ENCODE peak calls at places on chromosomes 4 and X, in five cellular contexts. One of them, this sample, is unnamed.

GRCh38 chr4:100190643-100191600 is 654 bp upstream of the DDIT4L start:
- DNase-seq in fibroblast of pulmonary artery: peak; percentile 51
- DNase-seq in breast epithelium: no peak
- DNase-seq in GM20000: no peak
- DNase-seq in GM13977: no peak
- DNase-seq in this sample: no peak

GRCh38 chr4:24372915-24373314 is 211.4 kb downstream of the DHX15 start:
- DNase-seq in fibroblast of pulmonary artery: no peak
- DNase-seq in breast epithelium: no peak
- DNase-seq in GM20000: no peak
- DNase-seq in GM13977: no peak
- DNase-seq in this sample: no peak

GRCh38 chrX:20442597-20442996 is 175.9 kb upstream of the RPS6KA3 start:
- DNase-seq in fibroblast of pulmonary artery: peak; percentile 88
- DNase-seq in breast epithelium: peak; percentile 46
- DNase-seq in GM20000: peak; percentile 22
- DNase-seq in GM13977: peak; percentile 29
- DNase-seq in this sample: peak; percentile 21

GRCh38 chr4:81084029-81084428 is 53.5 kb downstream of the BMP3 start:
- DNase-seq in fibroblast of pulmonary artery: peak; percentile 63
- DNase-seq in breast epithelium: no peak
- DNase-seq in GM20000: no peak
- DNase-seq in GM13977: no peak
- DNase-seq in this sample: no peak

GRCh38 chr4:1002131-1002630 is 9.0 kb upstream of the SLC26A1 start:
- DNase-seq in fibroblast of pulmonary artery: peak; percentile 39
- DNase-seq in breast epithelium: peak; percentile 44
- DNase-seq in GM20000: no peak
- DNase-seq in GM13977: no peak
- DNase-seq in this sample: no peak

GRCh38 chr4:6760865-6761264 is 21.7 kb upstream of the KIAA0232 start:
- DNase-seq in fibroblast of pulmonary artery: no peak
- DNase-seq in breast epithelium: no peak
- DNase-seq in GM20000: no peak
- DNase-seq in GM13977: no peak
- DNase-seq in this sample: no peak

GRCh38 chr4:17636696-17637351 is 22.4 kb downstream of the MED28 start:
- DNase-seq in fibroblast of pulmonary artery: peak; percentile 77
- DNase-seq in breast epithelium: peak; percentile 38
- DNase-seq in GM20000: peak; percentile 87
- DNase-seq in GM13977: peak; percentile 88
- DNase-seq in this sample: peak; percentile 85

GRCh38 chrX:16103625-16104024 is 19.7 kb upstream of the GRPR start:
- DNase-seq in fibroblast of pulmonary artery: no peak
- DNase-seq in breast epithelium: no peak
- DNase-seq in GM20000: no peak
- DNase-seq in GM13977: no peak
- DNase-seq in this sample: no peak

GRCh38 chrX:100829730-100830129 is 9.5 kb downstream of the CSTF2 start:
- DNase-seq in fibroblast of pulmonary artery: peak; percentile 73
- DNase-seq in breast epithelium: no peak
- DNase-seq in GM20000: peak; percentile 9
- DNase-seq in GM13977: no peak
- DNase-seq in this sample: peak; percentile 19

GRCh38 chr4:154124539-154125255 is 335.8 kb upstream of the SFRP2 start:
- DNase-seq in fibroblast of pulmonary artery: peak; percentile 50
- DNase-seq in breast epithelium: no peak
- DNase-seq in GM20000: no peak
- DNase-seq in GM13977: no peak
- DNase-seq in this sample: no peak

GRCh38 chr4:95838192-95838591 is 1.7 kb upstream of the PDHA2 start:
- DNase-seq in fibroblast of pulmonary artery: no peak
- DNase-seq in breast epithelium: no peak
- DNase-seq in GM20000: no peak
- DNase-seq in GM13977: no peak
- DNase-seq in this sample: no peak

GRCh38 chr4:148103647-148104355 is 338.4 kb downstream of the NR3C2 start:
- DNase-seq in fibroblast of pulmonary artery: peak; percentile 39
- DNase-seq in breast epithelium: no peak
- DNase-seq in GM20000: no peak
- DNase-seq in GM13977: no peak
- DNase-seq in this sample: no peak

GRCh38 chr4:21469438-21470032 is 479.0 kb downstream of the KCNIP4 start:
- DNase-seq in fibroblast of pulmonary artery: peak; percentile 37
- DNase-seq in breast epithelium: no peak
- DNase-seq in GM20000: peak; percentile 11
- DNase-seq in GM13977: no peak
- DNase-seq in this sample: peak; percentile 7

GRCh38 chr4:162634390-162634789 is 470.6 kb upstream of the FSTL5 start:
- DNase-seq in fibroblast of pulmonary artery: no peak
- DNase-seq in breast epithelium: no peak
- DNase-seq in GM20000: no peak
- DNase-seq in GM13977: no peak
- DNase-seq in this sample: no peak

GRCh38 chr4:84697615-84698201 is 114.8 kb downstream of the CDS1 start:
- DNase-seq in fibroblast of pulmonary artery: no peak
- DNase-seq in breast epithelium: no peak
- DNase-seq in GM20000: no peak
- DNase-seq in GM13977: no peak
- DNase-seq in this sample: no peak

GRCh38 chr4:15702941-15703403 is at the start of gene BST1:
- DNase-seq in fibroblast of pulmonary artery: peak; percentile 64
- DNase-seq in breast epithelium: no peak
- DNase-seq in GM20000: peak; percentile 64
- DNase-seq in GM13977: peak; percentile 59
- DNase-seq in this sample: peak; percentile 55

GRCh38 chrX:12360389-12360788 is 222.1 kb downstream of the FRMPD4 start:
- DNase-seq in fibroblast of pulmonary artery: peak; percentile 70
- DNase-seq in breast epithelium: no peak
- DNase-seq in GM20000: no peak
- DNase-seq in GM13977: no peak
- DNase-seq in this sample: no peak

GRCh38 chrX:7586126-7586525 is 256.8 kb upstream of the VCX start:
- DNase-seq in fibroblast of pulmonary artery: peak; percentile 6
- DNase-seq in breast epithelium: no peak
- DNase-seq in GM20000: peak; percentile 18
- DNase-seq in GM13977: peak; percentile 44
- DNase-seq in this sample: peak; percentile 17

GRCh38 chr4:41212221-41213203 is 1.8 kb downstream of the APBB2 start:
- DNase-seq in fibroblast of pulmonary artery: peak; percentile 85
- DNase-seq in breast epithelium: peak; percentile 38
- DNase-seq in GM20000: peak; percentile 39
- DNase-seq in GM13977: peak; percentile 45
- DNase-seq in this sample: peak; percentile 26

GRCh38 chr4:189974056-189974455 is 33.4 kb downstream of the FRG1 start:
- DNase-seq in fibroblast of pulmonary artery: peak; percentile 8
- DNase-seq in breast epithelium: no peak
- DNase-seq in GM20000: peak; percentile 25
- DNase-seq in GM13977: peak; percentile 17
- DNase-seq in this sample: no peak
- TF ChIP-seq CTCF in fibroblast of pulmonary artery: peak; percentile 37
- TF ChIP-seq CTCF in breast epithelium: no peak
- TF ChIP-seq CTCF in GM20000: peak; percentile 30
- TF ChIP-seq CTCF in GM13977: peak; percentile 29
- TF ChIP-seq CTCF in this sample: peak; percentile 3

GRCh38 chr4:45971108-45971507 is 152.7 kb downstream of the GABRG1 start:
- DNase-seq in fibroblast of pulmonary artery: no peak
- DNase-seq in breast epithelium: no peak
- DNase-seq in GM20000: no peak
- DNase-seq in GM13977: no peak
- DNase-seq in this sample: no peak
- TF ChIP-seq CTCF in fibroblast of pulmonary artery: no peak
- TF ChIP-seq CTCF in breast epithelium: no peak
- TF ChIP-seq CTCF in GM20000: no peak
- TF ChIP-seq CTCF in GM13977: no peak
- TF ChIP-seq CTCF in this sample: no peak

GRCh38 chr4:71616168-71616811 is 167.6 kb downstream of the GC start:
- DNase-seq in fibroblast of pulmonary artery: no peak
- DNase-seq in breast epithelium: no peak
- DNase-seq in GM20000: no peak
- DNase-seq in GM13977: no peak
- DNase-seq in this sample: no peak
- TF ChIP-seq CTCF in fibroblast of pulmonary artery: no peak
- TF ChIP-seq CTCF in breast epithelium: no peak
- TF ChIP-seq CTCF in GM20000: no peak
- TF ChIP-seq CTCF in GM13977: no peak
- TF ChIP-seq CTCF in this sample: no peak

DNA sequence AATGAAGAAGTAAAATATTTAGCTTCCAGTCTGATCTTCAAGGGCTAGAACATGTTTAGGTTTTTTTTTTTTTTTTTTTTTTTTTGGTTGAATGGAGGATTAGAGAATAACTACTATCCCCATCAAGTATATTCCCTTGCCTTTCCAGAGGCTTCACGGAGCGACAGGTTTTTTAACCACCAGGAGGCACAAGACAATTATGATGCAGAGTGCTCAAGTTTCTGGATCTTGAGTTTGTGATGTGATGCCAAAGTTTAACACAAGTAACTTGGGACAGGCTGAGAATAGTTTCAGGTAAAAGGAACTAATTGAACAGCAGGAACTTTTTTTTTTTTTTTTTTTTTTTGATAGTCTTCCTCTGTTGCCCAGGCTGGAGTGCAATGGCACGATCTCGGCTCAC is 30.3 kb downstream of the CCNI start:
- DNase-seq in fibroblast of pulmonary artery: peak; percentile 45
- DNase-seq in breast epithelium: no peak
- DNase-seq in GM20000: no peak
- DNase-seq in GM13977: no peak
- DNase-seq in this sample: no peak
- TF ChIP-seq CTCF in fibroblast of pulmonary artery: peak; percentile 27
- TF ChIP-seq CTCF in breast epithelium: no peak
- TF ChIP-seq CTCF in GM20000: no peak
- TF ChIP-seq CTCF in GM13977: peak; percentile 17
- TF ChIP-seq CTCF in this sample: no peak

GRCh38 chr4:82382756-82383155 is 9.0 kb upstream of the HNRNPD start:
- DNase-seq in fibroblast of pulmonary artery: no peak
- DNase-seq in breast epithelium: no peak
- DNase-seq in GM20000: no peak
- DNase-seq in GM13977: no peak
- DNase-seq in this sample: no peak

DNA sequence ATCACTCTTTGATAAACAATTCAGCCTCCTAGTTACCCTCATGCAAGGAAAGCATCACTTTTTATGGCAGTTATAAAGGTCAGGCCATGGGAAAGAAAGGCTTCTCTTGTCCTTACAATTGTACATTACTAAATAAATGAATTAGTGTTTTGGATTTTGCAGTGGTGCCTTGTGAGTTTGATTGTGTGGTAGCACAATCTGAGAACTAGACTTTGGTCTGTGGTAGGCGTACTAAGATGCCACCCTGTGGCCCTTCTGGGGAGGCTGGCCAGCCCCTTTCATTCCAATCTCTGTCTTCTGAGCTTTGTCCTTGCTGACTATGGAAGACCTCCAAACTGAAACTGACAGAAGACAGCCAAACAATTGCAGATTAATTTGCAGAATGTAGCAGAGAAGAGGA is 14.6 kb upstream of the HNRNPD start:
- DNase-seq in fibroblast of pulmonary artery: no peak
- DNase-seq in breast epithelium: no peak
- DNase-seq in GM20000: no peak
- DNase-seq in GM13977: no peak
- DNase-seq in this sample: no peak
- TF ChIP-seq CTCF in fibroblast of pulmonary artery: no peak
- TF ChIP-seq CTCF in breast epithelium: no peak
- TF ChIP-seq CTCF in GM20000: no peak
- TF ChIP-seq CTCF in GM13977: peak; percentile 25
- TF ChIP-seq CTCF in this sample: no peak

DNA sequence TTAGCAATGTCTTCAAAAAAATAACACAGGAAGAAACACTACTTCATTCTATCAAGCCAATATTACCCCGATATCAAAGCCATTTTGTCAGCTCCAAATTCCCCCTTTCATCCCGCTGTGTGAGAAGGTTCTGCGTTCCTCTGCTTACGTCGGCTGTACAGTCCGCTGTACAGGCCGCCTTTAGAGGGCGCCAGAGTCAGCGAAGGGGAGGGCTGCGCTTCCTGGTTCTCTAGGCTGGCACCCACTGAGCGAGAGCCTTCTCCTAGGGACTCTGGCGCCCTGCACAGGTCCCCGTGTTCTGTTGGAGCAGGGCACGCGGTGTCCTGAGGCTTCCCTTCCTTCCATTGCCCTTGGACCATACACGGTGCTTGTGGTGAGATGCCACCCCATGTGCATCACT is 25.3 kb upstream of the CT45A1 start:
- DNase-seq in fibroblast of pulmonary artery: no peak
- DNase-seq in breast epithelium: no peak
- DNase-seq in GM20000: no peak
- DNase-seq in GM13977: no peak
- DNase-seq in this sample: no peak
- TF ChIP-seq CTCF in fibroblast of pulmonary artery: no peak
- TF ChIP-seq CTCF in breast epithelium: no peak
- TF ChIP-seq CTCF in GM20000: no peak
- TF ChIP-seq CTCF in GM13977: peak; percentile 24
- TF ChIP-seq CTCF in this sample: peak; percentile 10

GRCh38 chr4:184475096-184475461 is 729 bp upstream of the IRF2 start:
- DNase-seq in fibroblast of pulmonary artery: peak; percentile 54
- DNase-seq in breast epithelium: peak; percentile 54
- DNase-seq in GM20000: peak; percentile 55
- DNase-seq in GM13977: peak; percentile 46
- DNase-seq in this sample: peak; percentile 56

GRCh38 chr4:184473265-184473514 is 1.2 kb downstream of the IRF2 start:
- DNase-seq in fibroblast of pulmonary artery: no peak
- DNase-seq in breast epithelium: no peak
- DNase-seq in GM20000: no peak
- DNase-seq in GM13977: no peak
- DNase-seq in this sample: no peak

GRCh38 chr4:184472540-184473264 is 1.6 kb downstream of the IRF2 start:
- DNase-seq in fibroblast of pulmonary artery: peak; percentile 63
- DNase-seq in breast epithelium: peak; percentile 59
- DNase-seq in GM20000: peak; percentile 79
- DNase-seq in GM13977: peak; percentile 73
- DNase-seq in this sample: peak; percentile 69

GRCh38 chr4:184474261-184475095 is at the start of gene IRF2:
- DNase-seq in fibroblast of pulmonary artery: peak; percentile 98
- DNase-seq in breast epithelium: peak; percentile 96
- DNase-seq in GM20000: peak; percentile 99
- DNase-seq in GM13977: peak; percentile 98
- DNase-seq in this sample: peak; percentile 98

GRCh38 chr4:184473515-184474260 is 662 bp downstream of the IRF2 start:
- DNase-seq in fibroblast of pulmonary artery: peak; percentile 37
- DNase-seq in breast epithelium: peak; percentile 35
- DNase-seq in GM20000: peak; percentile 76
- DNase-seq in GM13977: peak; percentile 69
- DNase-seq in this sample: peak; percentile 48
- TF ChIP-seq CTCF in fibroblast of pulmonary artery: no peak
- TF ChIP-seq CTCF in breast epithelium: no peak
- TF ChIP-seq CTCF in GM20000: no peak
- TF ChIP-seq CTCF in GM13977: no peak
- TF ChIP-seq CTCF in this sample: no peak